ENCODE peak calls at places on chromosomes 16 and 17, in nine cellular contexts. C is mesothelial cell of epicardium, M is mucosa of descending colon, B is psoas muscle, X is HCT116, L is upper lobe of right lung, J is PC-3, V is A549, I is OCI-LY7. Y is an unnamed sample.

GRCh38 chr17:35486920-35487727 is 38.6 kb upstream of the SLFN13 start:
- DNase-seq in C (no peak), M (peak; percentile 40), B (peak; percentile 64), X (no peak), L (peak; percentile 90), J (no peak), V (no peak), I (no peak), Y (no peak)

GRCh38 chr16:67235816-67236547 is 9.1 kb downstream of the TMEM208 start:
- DNase-seq in C (no peak), M (no peak), B (no peak), X (no peak), L (no peak), J (no peak), V (no peak), I (no peak), Y (no peak)

GRCh38 chr17:82932146-82933005 is 92.6 kb upstream of the ZNF750 start:
- DNase-seq in C (no peak), M (no peak), B (peak; percentile 35), X (no peak), L (peak; percentile 50), J (peak; percentile 77), V (no peak), I (no peak), Y (peak; percentile 41)

GRCh38 chr16:26645629-26646028 is 421.1 kb upstream of the C16orf82 start:
- DNase-seq in C (peak; percentile 37), M (peak; percentile 10), B (no peak), X (no peak), L (no peak), J (no peak), V (peak; percentile 10), I (peak; percentile 80), Y (no peak)

GRCh38 chr16:31712064-31712540 is 161.5 kb upstream of the ZNF267 start:
- DNase-seq in C (no peak), M (no peak), B (no peak), X (no peak), L (no peak), J (no peak), V (no peak), I (no peak), Y (no peak)

GRCh38 chr17:804541-805435 is 22.6 kb downstream of the MRM3 start:
- DNase-seq in C (no peak), M (no peak), B (peak; percentile 46), X (no peak), L (no peak), J (no peak), V (no peak), I (no peak), Y (no peak)

GRCh38 chr17:64707077-64707591 is 45.0 kb upstream of the SMURF2 start:
- DNase-seq in C (peak; percentile 32), M (peak; percentile 91), B (peak; percentile 92), X (peak; percentile 100), L (peak; percentile 90), J (peak; percentile 100), V (peak; percentile 97), I (no peak), Y (peak; percentile 94)

GRCh38 chr17:78996781-78997201 is 12.8 kb downstream of the CANT1 start:
- DNase-seq in C (no peak), M (peak; percentile 30), B (no peak), X (no peak), L (no peak), J (no peak), V (no peak), I (no peak), Y (no peak)

GRCh38 chr16:1723450-1724147 is 17.6 kb downstream of the MAPK8IP3 start:
- DNase-seq in C (no peak), M (peak; percentile 70), B (no peak), X (no peak), L (no peak), J (peak; percentile 68), V (peak; percentile 41), I (peak; percentile 59), Y (no peak)

GRCh38 chr17:81464586-81464985 is 48.0 kb downstream of the ACTG1 start:
- DNase-seq in C (no peak), M (no peak), B (no peak), X (no peak), L (no peak), J (no peak), V (no peak), I (no peak), Y (no peak)

GRCh38 chr17:81468765-81469121 is 43.9 kb downstream of the ACTG1 start:
- DNase-seq in C (no peak), M (no peak), B (no peak), X (no peak), L (no peak), J (no peak), V (no peak), I (no peak), Y (no peak)

GRCh38 chr17:81468111-81468764 is 44.4 kb downstream of the ACTG1 start:
- DNase-seq in C (no peak), M (no peak), B (no peak), X (no peak), L (no peak), J (no peak), V (no peak), I (no peak), Y (no peak)

GRCh38 chr17:81465912-81466311 is 46.7 kb downstream of the ACTG1 start:
- DNase-seq in C (no peak), M (no peak), B (no peak), X (no peak), L (no peak), J (no peak), V (no peak), I (no peak), Y (no peak)

DNA sequence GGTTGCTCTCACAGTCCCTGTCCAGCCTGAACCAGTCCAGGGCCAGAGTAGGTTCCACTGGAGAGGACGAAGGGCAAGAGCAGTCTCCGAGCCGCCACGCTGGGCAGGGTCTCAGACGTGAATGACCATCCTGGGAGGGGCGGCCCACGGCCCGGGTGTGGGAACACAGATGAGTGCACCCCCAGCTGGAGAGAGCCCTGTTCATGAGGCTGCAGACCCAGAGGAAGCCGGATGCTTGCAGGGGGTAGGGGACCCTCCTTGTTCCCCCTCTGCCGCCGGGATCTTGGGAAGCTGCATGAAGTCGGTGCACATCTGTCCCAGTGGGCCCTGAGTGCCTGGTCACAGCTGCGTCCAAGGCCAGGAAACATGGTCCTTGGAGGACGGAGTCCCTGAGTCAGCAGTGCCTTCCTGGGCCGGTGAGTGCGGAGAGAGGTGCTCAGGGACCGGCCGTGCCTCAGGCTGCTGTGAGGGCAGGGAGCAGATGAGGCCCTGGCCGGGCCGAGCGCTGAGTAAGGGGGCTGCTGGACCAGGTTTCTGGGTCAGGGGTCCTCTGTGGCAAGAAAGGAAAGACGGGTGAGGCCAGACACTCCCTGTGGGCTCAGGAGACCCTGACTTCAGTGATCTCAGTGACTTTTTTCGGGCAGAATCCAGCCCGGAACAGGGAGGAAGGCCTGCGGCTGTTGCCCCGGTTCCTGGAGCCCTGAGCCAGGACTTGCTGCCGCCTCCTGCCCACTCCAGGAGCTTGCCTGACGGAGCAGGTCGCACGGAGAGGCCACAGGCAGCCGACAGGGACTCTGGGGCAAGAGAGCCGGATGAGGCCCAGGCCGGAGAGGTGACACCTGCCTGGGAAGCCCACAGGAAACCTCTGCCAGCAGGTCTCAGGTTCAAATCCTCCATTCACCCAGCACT is 45.8 kb downstream of the ACTG1 start:
- DNase-seq in C (no peak), M (no peak), B (no peak), X (no peak), L (no peak), J (no peak), V (no peak), I (no peak), Y (no peak)
- TF ChIP-seq CTCF in C (no peak), M (no peak), B (no peak), X (no peak), L (no peak), J (no peak), V (no peak), I (no peak), Y (no peak)

DNA sequence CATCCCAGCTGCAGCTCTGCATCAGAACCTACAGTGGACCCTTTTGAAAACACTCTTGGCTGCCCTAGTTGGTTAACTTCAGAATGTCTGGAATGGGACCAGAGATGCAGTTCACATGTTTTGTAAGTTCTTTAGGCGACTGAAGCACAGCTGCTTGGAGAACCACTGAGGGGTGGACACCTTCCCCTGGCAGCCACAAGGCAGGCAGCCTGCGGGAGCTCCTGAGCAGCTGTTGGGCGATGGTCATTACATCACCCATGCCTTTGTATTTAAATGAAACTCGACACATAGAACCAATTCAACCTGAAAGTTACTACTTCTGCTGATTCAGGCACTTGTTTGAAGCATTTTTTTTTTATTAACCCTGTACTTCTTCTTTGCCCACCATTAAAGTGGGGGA is 151.5 kb downstream of the LGALS9B start:
- DNase-seq in C (no peak), M (no peak), B (no peak), X (no peak), L (no peak), J (no peak), V (no peak), I (no peak), Y (no peak)
- TF ChIP-seq CTCF in C (no peak), M (no peak), B (no peak), X (no peak), L (no peak), J (no peak), V (no peak), I (no peak), Y (no peak)

GRCh38 chr16:23666919-23667659 is 11.6 kb upstream of the PLK1 start:
- DNase-seq in C (no peak), M (no peak), B (no peak), X (no peak), L (no peak), J (no peak), V (no peak), I (no peak), Y (no peak)

GRCh38 chr16:23668873-23669272 is 9.8 kb upstream of the PLK1 start:
- DNase-seq in C (no peak), M (no peak), B (no peak), X (no peak), L (no peak), J (no peak), V (no peak), I (no peak), Y (no peak)

GRCh38 chr16:23673971-23674614 is 4.6 kb upstream of the PLK1 start:
- DNase-seq in C (no peak), M (no peak), B (no peak), X (no peak), L (no peak), J (no peak), V (no peak), I (no peak), Y (no peak)

GRCh38 chr16:23668225-23668624 is 10.5 kb upstream of the PLK1 start:
- DNase-seq in C (no peak), M (no peak), B (no peak), X (no peak), L (no peak), J (no peak), V (no peak), I (no peak), Y (no peak)

GRCh38 chr16:23670137-23670776 is 8.4 kb upstream of the PLK1 start:
- DNase-seq in C (no peak), M (no peak), B (peak; percentile 73), X (no peak), L (no peak), J (peak; percentile 85), V (no peak), I (no peak), Y (no peak)
- TF ChIP-seq CTCF in C (no peak), M (no peak), B (no peak), X (no peak), L (no peak), J (no peak), V (no peak), I (no peak), Y (no peak)

DNA sequence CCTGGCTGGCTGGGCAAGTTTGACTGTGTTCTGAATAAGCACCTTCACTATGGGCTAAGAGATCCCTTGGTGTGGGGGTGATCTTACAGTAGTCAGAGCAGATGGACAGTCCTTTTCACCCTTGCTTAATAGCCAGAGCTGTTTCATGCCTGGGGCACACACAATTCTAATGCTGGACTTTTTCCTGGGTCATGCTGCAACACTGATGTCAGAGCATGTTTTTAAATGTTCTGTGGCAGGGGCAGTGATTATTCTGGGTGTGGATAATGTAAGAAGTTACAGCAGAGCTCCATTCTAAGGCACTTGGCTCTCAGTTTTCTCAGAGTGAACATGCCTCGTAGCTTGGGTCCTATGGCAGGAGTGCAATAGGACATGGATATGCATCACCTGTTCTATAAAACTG is 4.0 kb upstream of the CD68 start:
- DNase-seq in C (no peak), M (no peak), B (no peak), X (no peak), L (no peak), J (no peak), V (no peak), I (no peak), Y (no peak)
- TF ChIP-seq CTCF in C (no peak), M (no peak), B (no peak), X (no peak), L (no peak), J (no peak), V (no peak), I (no peak), Y (no peak)

Y was measured in chondrocyte.